ENCODE peak calls at places on chromosomes 13 and 19, in seven cellular contexts. F, T, N, E, Z, L and I are unnamed samples.

GRCh38 chr19:47156861-47157454 is 26.3 kb downstream of the SAE1 start:
- DNase-seq in E (peak; percentile 32), T (no peak), Z (peak; percentile 31), L (no peak), F (no peak), N (no peak), I (no peak)

GRCh38 chr13:30752991-30753616 is 17.8 kb downstream of the ALOX5AP start:
- DNase-seq in Z (no peak), E (no peak), L (no peak), F (no peak), T (no peak), N (no peak), I (no peak)

GRCh38 chr19:47595937-47596336 is 13.0 kb upstream of the BICRA start:
- DNase-seq in T (no peak), L (no peak), E (no peak), Z (no peak), F (no peak), N (no peak), I (no peak)

GRCh38 chr13:27663947-27664346 is 42.3 kb downstream of the POLR1D start:
- DNase-seq in T (no peak), Z (no peak), E (no peak), L (no peak), F (no peak), N (no peak), I (no peak)

GRCh38 chr19:2192862-2193261 is 29.1 kb downstream of the DOT1L start:
- DNase-seq in T (no peak), E (no peak), L (no peak), N (no peak), Z (no peak), F (no peak), I (no peak)

GRCh38 chr19:51926426-51926783 is 867 bp upstream of the ZNF613 start:
- DNase-seq in F (no peak), E (no peak), Z (no peak), L (no peak), T (peak; percentile 48), N (no peak), I (no peak)

GRCh38 chr19:8611890-8612806 is 1.6 kb upstream of the ADAMTS10 start:
- DNase-seq in T (peak; percentile 86), L (peak; percentile 58), F (no peak), N (peak; percentile 36), Z (peak; percentile 76), E (no peak), I (no peak)

GRCh38 chr19:18764591-18765051 is 26.5 kb downstream of the COMP start:
- DNase-seq in F (no peak), Z (peak; percentile 72), N (no peak), L (no peak), T (no peak), E (no peak), I (no peak)

GRCh38 chr13:109369357-109370052 is 416.9 kb downstream of the IRS2 start:
- DNase-seq in Z (no peak), F (no peak), E (no peak), N (no peak), T (no peak), L (no peak), I (no peak)

GRCh38 chr13:66207610-66208009 is 1022.5 kb downstream of the PCDH9 start:
- DNase-seq in T (no peak), E (no peak), L (no peak), N (no peak), F (no peak), Z (peak; percentile 57), I (no peak)